ENCODE peak calls at places on chromosomes 13 and 19, in four cellular contexts. R is HS-5, I is HepG2, J is EL. S is an unnamed sample.

GRCh38 chr19:28971011-28971410 is 241.9 kb downstream of the UQCRFS1 start:
- DNase-seq in R (no peak), I (no peak), J (peak), S (no peak)

GRCh38 chr13:73667756-73668155 is 466.4 kb downstream of the KLF12 start:
- DNase-seq in R (no peak), I (no peak), J (no peak), S (no peak)

GRCh38 chr19:34220472-34221063 is 33.8 kb upstream of the GARRE1 start:
- DNase-seq in R (no peak), I (peak), J (peak), S (peak)

GRCh38 chr13:20714161-20714560 is 10.7 kb downstream of the IL17D start:
- DNase-seq in J (peak), I (no peak), R (no peak), S (peak)

GRCh38 chr19:35754365-35755139 is 2.3 kb downstream of the HSPB6 start:
- DNase-seq in J (no peak), R (no peak), I (no peak), S (no peak)

GRCh38 chr13:72849571-72849970 is 67.6 kb downstream of the PIBF1 start:
- DNase-seq in R (no peak), J (peak), I (no peak), S (peak)

GRCh38 chr19:4550018-4550417 is 9.5 kb downstream of the SEMA6B start:
- DNase-seq in R (no peak), I (no peak), J (no peak), S (no peak)

GRCh38 chr13:23778007-23778687 is 111.1 kb downstream of the MIPEP start:
- DNase-seq in J (no peak), I (no peak), R (no peak), S (no peak)

GRCh38 chr19:55320844-55321419 is 4.2 kb downstream of the TMEM150B start:
- DNase-seq in R (no peak), I (no peak), J (no peak), S (no peak)

GRCh38 chr19:48203794-48204628 is 33.5 kb downstream of the ZSWIM9 start:
- DNase-seq in I (peak), J (peak), R (peak), S (peak)

GRCh38 chr19:13526552-13526951 is 20.3 kb upstream of the CACNA1A start:
- DNase-seq in J (peak), I (no peak), R (no peak), S (peak)

GRCh38 chr19:39097299-39097698 is 13.1 kb downstream of the ACP7 start:
- DNase-seq in J (no peak), I (no peak), R (no peak), S (no peak)

GRCh38 chr13:67231481-67231940 is 1.4 kb upstream of the PCDH9 start:
- DNase-seq in R (no peak), I (no peak), J (no peak), S (no peak)

GRCh38 chr13:30708541-30708940 is 26.8 kb upstream of the ALOX5AP start:
- DNase-seq in R (no peak), I (no peak), J (peak), S (no peak)